ENCODE peak calls at places on chromosomes 4 and X, in eight cellular contexts. One of them, this sample, is unnamed. For H3K27me3, the result is how much of the 10 kb centered on the place peaks cover.

GRCh38 chr4:151908734-151909497 is 148.1 kb upstream of the GATB start:
- DNase-seq in CD8-positive, alpha-beta memory T cell: no peak
- DNase-seq in PC-3: no peak
- DNase-seq in GM23248: no peak
- DNase-seq in fibroblast of lung: no peak
- DNase-seq in HCT116: no peak
- DNase-seq in cardiac muscle cell: no peak
- DNase-seq in SK-N-SH: no peak
- DNase-seq in this sample: no peak

GRCh38 chr4:64584981-64585557 is 175.8 kb upstream of the TECRL start:
- DNase-seq in CD8-positive, alpha-beta memory T cell: no peak
- DNase-seq in PC-3: peak
- DNase-seq in GM23248: peak
- DNase-seq in fibroblast of lung: peak
- DNase-seq in HCT116: peak
- DNase-seq in cardiac muscle cell: peak
- DNase-seq in SK-N-SH: peak
- DNase-seq in this sample: no peak

GRCh38 chr4:120000591-120001296 is 65.9 kb downstream of the MAD2L1 start:
- DNase-seq in CD8-positive, alpha-beta memory T cell: no peak
- DNase-seq in PC-3: no peak
- DNase-seq in GM23248: no peak
- DNase-seq in fibroblast of lung: peak
- DNase-seq in HCT116: no peak
- DNase-seq in cardiac muscle cell: no peak
- DNase-seq in SK-N-SH: no peak
- DNase-seq in this sample: no peak

GRCh38 chrX:104668550-104668949 is 102.6 kb downstream of the IL1RAPL2 start:
- DNase-seq in CD8-positive, alpha-beta memory T cell: no peak
- DNase-seq in PC-3: peak
- DNase-seq in GM23248: peak
- DNase-seq in fibroblast of lung: peak
- DNase-seq in HCT116: no peak
- DNase-seq in cardiac muscle cell: peak
- DNase-seq in SK-N-SH: no peak
- DNase-seq in this sample: no peak

GRCh38 chrX:49754238-49754857 is 58.6 kb upstream of the PAGE1 start:
- DNase-seq in CD8-positive, alpha-beta memory T cell: peak
- DNase-seq in PC-3: peak
- DNase-seq in GM23248: peak
- DNase-seq in fibroblast of lung: peak
- DNase-seq in HCT116: peak
- DNase-seq in cardiac muscle cell: peak
- DNase-seq in SK-N-SH: peak
- DNase-seq in this sample: peak

GRCh38 chrX:27924718-27925117 is 56.5 kb downstream of the DCAF8L1 start:
- DNase-seq in CD8-positive, alpha-beta memory T cell: no peak
- DNase-seq in PC-3: no peak
- DNase-seq in GM23248: no peak
- DNase-seq in fibroblast of lung: no peak
- DNase-seq in HCT116: no peak
- DNase-seq in cardiac muscle cell: no peak
- DNase-seq in SK-N-SH: no peak
- DNase-seq in this sample: no peak

GRCh38 chr4:57911203-57911602 is 801.0 kb upstream of the IGFBP7 start:
- DNase-seq in CD8-positive, alpha-beta memory T cell: no peak
- DNase-seq in PC-3: no peak
- DNase-seq in GM23248: no peak
- DNase-seq in fibroblast of lung: no peak
- DNase-seq in HCT116: no peak
- DNase-seq in cardiac muscle cell: no peak
- DNase-seq in SK-N-SH: no peak
- DNase-seq in this sample: no peak

GRCh38 chr4:57136281-57136680 is 26.1 kb upstream of the IGFBP7 start:
- DNase-seq in CD8-positive, alpha-beta memory T cell: no peak
- DNase-seq in PC-3: peak
- DNase-seq in GM23248: peak
- DNase-seq in fibroblast of lung: peak
- DNase-seq in HCT116: no peak
- DNase-seq in cardiac muscle cell: peak
- DNase-seq in SK-N-SH: no peak
- DNase-seq in this sample: no peak

GRCh38 chr4:1168291-1169031 is 3.9 kb downstream of the SPON2 start:
- DNase-seq in CD8-positive, alpha-beta memory T cell: no peak
- DNase-seq in PC-3: no peak
- DNase-seq in GM23248: no peak
- DNase-seq in fibroblast of lung: no peak
- DNase-seq in HCT116: no peak
- DNase-seq in cardiac muscle cell: no peak
- DNase-seq in SK-N-SH: no peak
- DNase-seq in this sample: peak
- H3K27me3 ChIP-seq in CD8-positive, alpha-beta memory T cell: under half
- H3K27me3 ChIP-seq in PC-3: under half
- H3K27me3 ChIP-seq in GM23248: under half
- H3K27me3 ChIP-seq in fibroblast of lung: under half
- H3K27me3 ChIP-seq in HCT116: under half
- H3K27me3 ChIP-seq in cardiac muscle cell: half or more
- H3K27me3 ChIP-seq in SK-N-SH: under half
- H3K27me3 ChIP-seq in this sample: under half

DNA sequence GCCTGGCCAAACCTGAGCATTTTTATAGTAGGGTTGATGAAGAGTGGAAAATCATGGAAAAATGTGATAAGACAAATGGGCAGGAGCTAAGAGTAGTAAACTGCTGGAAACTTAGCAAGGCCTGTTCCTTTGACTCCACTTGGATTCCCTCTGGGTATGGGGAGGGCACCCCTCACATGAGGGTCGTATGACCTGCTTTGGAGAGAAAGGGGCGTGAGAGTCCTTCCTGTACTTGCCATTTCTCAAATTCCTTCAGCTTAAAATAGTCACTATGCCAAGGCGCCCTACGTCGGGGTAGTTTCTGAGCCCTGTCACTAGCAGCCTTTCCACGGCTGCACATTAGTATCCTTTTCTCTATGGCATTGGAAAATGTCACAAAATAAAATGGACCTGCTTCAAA is 49.1 kb downstream of the GPRIN3 start:
- DNase-seq in CD8-positive, alpha-beta memory T cell: no peak
- DNase-seq in PC-3: no peak
- DNase-seq in GM23248: no peak
- DNase-seq in fibroblast of lung: no peak
- DNase-seq in HCT116: no peak
- DNase-seq in cardiac muscle cell: no peak
- DNase-seq in SK-N-SH: no peak
- DNase-seq in this sample: no peak
- H3K4me3 ChIP-seq in CD8-positive, alpha-beta memory T cell: no peak
- H3K4me3 ChIP-seq in PC-3: no peak
- H3K4me3 ChIP-seq in GM23248: no peak
- H3K4me3 ChIP-seq in fibroblast of lung: no peak
- H3K4me3 ChIP-seq in HCT116: no peak
- H3K4me3 ChIP-seq in cardiac muscle cell: no peak
- H3K4me3 ChIP-seq in SK-N-SH: no peak
- H3K4me3 ChIP-seq in this sample: no peak

GRCh38 chr4:52037730-52038108 is 380 bp downstream of the SGCB start:
- DNase-seq in CD8-positive, alpha-beta memory T cell: peak
- DNase-seq in PC-3: peak
- DNase-seq in GM23248: peak
- DNase-seq in fibroblast of lung: peak
- DNase-seq in HCT116: no peak
- DNase-seq in cardiac muscle cell: peak
- DNase-seq in SK-N-SH: peak
- DNase-seq in this sample: no peak

GRCh38 chr4:52036875-52037274 is 1.2 kb downstream of the SGCB start:
- DNase-seq in CD8-positive, alpha-beta memory T cell: no peak
- DNase-seq in PC-3: no peak
- DNase-seq in GM23248: peak
- DNase-seq in fibroblast of lung: peak
- DNase-seq in HCT116: no peak
- DNase-seq in cardiac muscle cell: no peak
- DNase-seq in SK-N-SH: no peak
- DNase-seq in this sample: no peak

GRCh38 chr4:52035190-52035589 is 2.9 kb downstream of the SGCB start:
- DNase-seq in CD8-positive, alpha-beta memory T cell: no peak
- DNase-seq in PC-3: no peak
- DNase-seq in GM23248: no peak
- DNase-seq in fibroblast of lung: no peak
- DNase-seq in HCT116: no peak
- DNase-seq in cardiac muscle cell: no peak
- DNase-seq in SK-N-SH: no peak
- DNase-seq in this sample: no peak

GRCh38 chr4:52038109-52038912 is at the start of gene SGCB:
- DNase-seq in CD8-positive, alpha-beta memory T cell: peak
- DNase-seq in PC-3: peak
- DNase-seq in GM23248: peak
- DNase-seq in fibroblast of lung: peak
- DNase-seq in HCT116: no peak
- DNase-seq in cardiac muscle cell: peak
- DNase-seq in SK-N-SH: peak
- DNase-seq in this sample: peak
- H3K27ac ChIP-seq in CD8-positive, alpha-beta memory T cell: no peak
- H3K27ac ChIP-seq in PC-3: no peak
- H3K27ac ChIP-seq in GM23248: peak
- H3K27ac ChIP-seq in fibroblast of lung: peak
- H3K27ac ChIP-seq in HCT116: no peak
- H3K27ac ChIP-seq in cardiac muscle cell: peak
- H3K27ac ChIP-seq in SK-N-SH: peak
- H3K27ac ChIP-seq in this sample: peak

DNA sequence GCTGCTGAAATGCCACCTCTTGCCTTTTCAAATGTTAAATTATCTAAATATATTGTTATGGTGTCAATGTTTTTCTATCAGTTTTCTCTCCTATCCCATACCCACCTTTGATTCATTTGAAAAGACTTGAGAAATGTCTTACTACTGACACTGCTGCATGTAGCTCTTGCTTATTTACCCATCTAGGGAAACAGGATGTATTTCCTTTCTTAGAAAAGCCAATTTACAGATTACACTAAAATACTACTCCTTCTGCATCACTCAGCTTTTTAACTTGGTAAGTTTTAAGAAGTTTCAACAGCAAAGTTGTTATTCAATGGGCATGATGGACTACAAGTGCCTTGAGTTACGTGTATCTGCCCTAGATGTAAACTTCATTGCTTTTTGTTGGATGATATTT is 13.2 kb upstream of the KCNE5 start:
- DNase-seq in CD8-positive, alpha-beta memory T cell: no peak
- DNase-seq in PC-3: no peak
- DNase-seq in GM23248: no peak
- DNase-seq in fibroblast of lung: no peak
- DNase-seq in HCT116: no peak
- DNase-seq in cardiac muscle cell: no peak
- DNase-seq in SK-N-SH: no peak
- DNase-seq in this sample: no peak
- H3K27me3 ChIP-seq in CD8-positive, alpha-beta memory T cell: under half
- H3K27me3 ChIP-seq in PC-3: under half
- H3K27me3 ChIP-seq in GM23248: under half
- H3K27me3 ChIP-seq in fibroblast of lung: under half
- H3K27me3 ChIP-seq in HCT116: under half
- H3K27me3 ChIP-seq in cardiac muscle cell: under half
- H3K27me3 ChIP-seq in SK-N-SH: under half
- H3K27me3 ChIP-seq in this sample: under half

GRCh38 chrX:12950851-12951589 is 23.9 kb upstream of the TMSB4X start:
- DNase-seq in CD8-positive, alpha-beta memory T cell: peak
- DNase-seq in PC-3: no peak
- DNase-seq in GM23248: peak
- DNase-seq in fibroblast of lung: no peak
- DNase-seq in HCT116: no peak
- DNase-seq in cardiac muscle cell: peak
- DNase-seq in SK-N-SH: peak
- DNase-seq in this sample: peak
- H3K4me3 ChIP-seq in CD8-positive, alpha-beta memory T cell: peak
- H3K4me3 ChIP-seq in PC-3: no peak
- H3K4me3 ChIP-seq in GM23248: no peak
- H3K4me3 ChIP-seq in fibroblast of lung: no peak
- H3K4me3 ChIP-seq in HCT116: no peak
- H3K4me3 ChIP-seq in cardiac muscle cell: no peak
- H3K4me3 ChIP-seq in SK-N-SH: no peak
- H3K4me3 ChIP-seq in this sample: peak

GRCh38 chrX:55006827-55007621 is 6.9 kb downstream of the APEX2 start:
- DNase-seq in CD8-positive, alpha-beta memory T cell: no peak
- DNase-seq in PC-3: peak
- DNase-seq in GM23248: no peak
- DNase-seq in fibroblast of lung: no peak
- DNase-seq in HCT116: no peak
- DNase-seq in cardiac muscle cell: no peak
- DNase-seq in SK-N-SH: no peak
- DNase-seq in this sample: no peak
- H3K27ac ChIP-seq in CD8-positive, alpha-beta memory T cell: no peak
- H3K27ac ChIP-seq in PC-3: peak
- H3K27ac ChIP-seq in GM23248: no peak
- H3K27ac ChIP-seq in fibroblast of lung: no peak
- H3K27ac ChIP-seq in HCT116: peak
- H3K27ac ChIP-seq in cardiac muscle cell: no peak
- H3K27ac ChIP-seq in SK-N-SH: no peak
- H3K27ac ChIP-seq in this sample: no peak

This sample was measured in lower lobe of right lung.